ENCODE peak calls at places on chromosome 19, in seven cellular contexts. One of them, this sample, is unnamed.

GRCh38 chr19:46624958-46625661 is at the start of gene PTGIR:
- DNase-seq in H1: no peak
- DNase-seq in HepG2: no peak
- DNase-seq in GM12878: no peak
- DNase-seq in K562: peak
- DNase-seq in SK-N-SH: peak
- DNase-seq in HCT116: no peak
- DNase-seq in this sample: no peak

GRCh38 chr19:29271341-29271740 is 58.4 kb upstream of the UQCRFS1 start:
- DNase-seq in SK-N-SH: no peak
- DNase-seq in HepG2: no peak
- DNase-seq in HCT116: no peak
- DNase-seq in K562: no peak
- DNase-seq in H1: no peak
- DNase-seq in GM12878: no peak
- DNase-seq in this sample: no peak

GRCh38 chr19:54418030-54418929 is 3.0 kb downstream of the TTYH1 start:
- DNase-seq in GM12878: no peak
- DNase-seq in H1: peak
- DNase-seq in HepG2: peak
- DNase-seq in SK-N-SH: no peak
- DNase-seq in K562: peak
- DNase-seq in HCT116: no peak
- DNase-seq in this sample: no peak

GRCh38 chr19:34314437-34315313 is 50.3 kb upstream of the GPI start:
- DNase-seq in K562: no peak
- DNase-seq in SK-N-SH: no peak
- DNase-seq in H1: no peak
- DNase-seq in GM12878: peak
- DNase-seq in HepG2: no peak
- DNase-seq in HCT116: no peak
- DNase-seq in this sample: no peak

GRCh38 chr19:18007939-18008673 is at the start of gene ARRDC2:
- DNase-seq in K562: peak
- DNase-seq in HCT116: no peak
- DNase-seq in GM12878: no peak
- DNase-seq in H1: peak
- DNase-seq in SK-N-SH: peak
- DNase-seq in HepG2: peak
- DNase-seq in this sample: no peak

GRCh38 chr19:33868821-33869412 is 72.2 kb downstream of the KCTD15 start:
- DNase-seq in GM12878: no peak
- DNase-seq in HCT116: no peak
- DNase-seq in HepG2: no peak
- DNase-seq in SK-N-SH: peak
- DNase-seq in K562: no peak
- DNase-seq in H1: peak
- DNase-seq in this sample: no peak

GRCh38 chr19:5436948-5437306 is 18.3 kb upstream of the ZNRF4 start:
- DNase-seq in H1: no peak
- DNase-seq in K562: no peak
- DNase-seq in GM12878: no peak
- DNase-seq in SK-N-SH: no peak
- DNase-seq in HepG2: no peak
- DNase-seq in HCT116: no peak
- DNase-seq in this sample: no peak

GRCh38 chr19:13234518-13234917 is 84.3 kb downstream of the IER2 start:
- DNase-seq in HCT116: peak
- DNase-seq in K562: peak
- DNase-seq in GM12878: no peak
- DNase-seq in SK-N-SH: peak
- DNase-seq in H1: peak
- DNase-seq in HepG2: peak
- DNase-seq in this sample: no peak

GRCh38 chr19:54339646-54340358 is 840 bp upstream of the LILRA4 start:
- DNase-seq in K562: peak
- DNase-seq in SK-N-SH: no peak
- DNase-seq in H1: no peak
- DNase-seq in HepG2: no peak
- DNase-seq in HCT116: no peak
- DNase-seq in GM12878: no peak
- DNase-seq in this sample: no peak

GRCh38 chr19:45477216-45477615 is 9.4 kb downstream of the FOSB start:
- DNase-seq in SK-N-SH: no peak
- DNase-seq in GM12878: no peak
- DNase-seq in HCT116: no peak
- DNase-seq in HepG2: no peak
- DNase-seq in H1: no peak
- DNase-seq in K562: no peak
- DNase-seq in this sample: no peak

GRCh38 chr19:40683437-40683836 is 7.0 kb downstream of the NUMBL start:
- DNase-seq in HCT116: no peak
- DNase-seq in HepG2: no peak
- DNase-seq in SK-N-SH: no peak
- DNase-seq in H1: no peak
- DNase-seq in GM12878: no peak
- DNase-seq in K562: no peak
- DNase-seq in this sample: no peak

GRCh38 chr19:15288146-15288963 is 44.0 kb downstream of the BRD4 start:
- DNase-seq in H1: no peak
- DNase-seq in K562: no peak
- DNase-seq in HCT116: no peak
- DNase-seq in SK-N-SH: peak
- DNase-seq in GM12878: no peak
- DNase-seq in HepG2: no peak
- DNase-seq in this sample: no peak
- TF ChIP-seq SIN3A in H1: no peak
- TF ChIP-seq SIN3A in K562: no peak
- TF ChIP-seq SIN3A in HCT116: no peak
- TF ChIP-seq SIN3A in SK-N-SH: no peak
- TF ChIP-seq SIN3A in GM12878: no peak
- TF ChIP-seq SIN3A in HepG2: no peak
- TF ChIP-seq SIN3A in this sample: no peak

GRCh38 chr19:6868341-6868740 is 19.0 kb upstream of the ADGRE1 start:
- DNase-seq in SK-N-SH: no peak
- DNase-seq in GM12878: no peak
- DNase-seq in HepG2: no peak
- DNase-seq in H1: no peak
- DNase-seq in HCT116: no peak
- DNase-seq in K562: no peak
- DNase-seq in this sample: no peak
- TF ChIP-seq SIN3A in SK-N-SH: no peak
- TF ChIP-seq SIN3A in GM12878: no peak
- TF ChIP-seq SIN3A in HepG2: no peak
- TF ChIP-seq SIN3A in H1: no peak
- TF ChIP-seq SIN3A in HCT116: no peak
- TF ChIP-seq SIN3A in K562: no peak
- TF ChIP-seq SIN3A in this sample: no peak

GRCh38 chr19:926595-927043 is 784 bp downstream of the ARID3A start:
- DNase-seq in GM12878: no peak
- DNase-seq in HepG2: no peak
- DNase-seq in H1: no peak
- DNase-seq in K562: peak
- DNase-seq in SK-N-SH: no peak
- DNase-seq in HCT116: no peak
- DNase-seq in this sample: no peak
- TF ChIP-seq SIN3A in GM12878: peak
- TF ChIP-seq SIN3A in HepG2: no peak
- TF ChIP-seq SIN3A in H1: no peak
- TF ChIP-seq SIN3A in K562: no peak
- TF ChIP-seq SIN3A in SK-N-SH: no peak
- TF ChIP-seq SIN3A in HCT116: no peak
- TF ChIP-seq SIN3A in this sample: no peak

GRCh38 chr19:49271080-49271753 is 53.8 kb downstream of the SLC6A16 start:
- DNase-seq in HCT116: no peak
- DNase-seq in HepG2: no peak
- DNase-seq in K562: no peak
- DNase-seq in H1: peak
- DNase-seq in GM12878: no peak
- DNase-seq in SK-N-SH: no peak
- DNase-seq in this sample: no peak

DNA sequence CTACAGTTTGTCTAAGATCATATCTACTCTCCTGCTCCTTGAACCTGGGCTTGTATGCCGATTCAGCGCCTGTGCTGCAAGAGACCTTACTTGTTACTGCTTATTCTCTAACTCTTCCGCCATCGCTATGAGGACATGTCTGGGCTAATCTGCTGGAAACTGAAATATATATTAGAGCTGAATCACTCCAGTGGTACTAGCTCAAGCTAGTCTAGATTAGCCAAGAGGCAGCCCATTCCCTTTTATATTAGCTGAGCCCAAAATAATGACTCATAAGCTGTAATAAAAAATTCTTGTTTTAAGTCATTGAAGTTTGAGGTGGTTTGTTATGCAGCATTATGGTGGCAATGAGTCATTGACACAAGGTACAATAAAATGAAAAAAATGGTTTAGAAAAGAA is 52.8 kb downstream of the SLC6A16 start:
- DNase-seq in H1: no peak
- DNase-seq in HCT116: peak
- DNase-seq in SK-N-SH: no peak
- DNase-seq in K562: no peak
- DNase-seq in GM12878: no peak
- DNase-seq in HepG2: no peak
- DNase-seq in this sample: no peak
- TF ChIP-seq SIN3A in H1: no peak
- TF ChIP-seq SIN3A in HCT116: no peak
- TF ChIP-seq SIN3A in SK-N-SH: no peak
- TF ChIP-seq SIN3A in K562: no peak
- TF ChIP-seq SIN3A in GM12878: no peak
- TF ChIP-seq SIN3A in HepG2: no peak
- TF ChIP-seq SIN3A in this sample: no peak

GRCh38 chr19:3142292-3142670 is 6.4 kb downstream of the GNA15 start:
- DNase-seq in H1: no peak
- DNase-seq in K562: no peak
- DNase-seq in HepG2: no peak
- DNase-seq in HCT116: peak
- DNase-seq in SK-N-SH: no peak
- DNase-seq in GM12878: no peak
- DNase-seq in this sample: peak
- TF ChIP-seq SIN3A in H1: no peak
- TF ChIP-seq SIN3A in K562: no peak
- TF ChIP-seq SIN3A in HepG2: no peak
- TF ChIP-seq SIN3A in HCT116: no peak
- TF ChIP-seq SIN3A in SK-N-SH: no peak
- TF ChIP-seq SIN3A in GM12878: no peak
- TF ChIP-seq SIN3A in this sample: no peak